ENCODE peak calls at places on chromosomes 6 and 20, in six cellular contexts. One of them, this sample, is unnamed.

GRCh38 chr6:113403966-113404575 is 453.1 kb upstream of the MARCKS start:
- DNase-seq in HT1080: no peak
- DNase-seq in fibroblast of mammary gland: no peak
- DNase-seq in NCI-H2171 treated with DMSO at 0.1 percent for 48 hours: no peak
- DNase-seq in activated CD4-positive, alpha-beta T cell treated with anti-CD3 and anti-CD28 coated beads, Interleukin-2, amount 50 U/mL, for 1 hour: no peak
- DNase-seq in occipital lobe: no peak
- DNase-seq in this sample: peak

GRCh38 chr20:2746636-2747265 is 53.7 kb downstream of the CPXM1 start:
- DNase-seq in HT1080: no peak
- DNase-seq in fibroblast of mammary gland: no peak
- DNase-seq in NCI-H2171 treated with DMSO at 0.1 percent for 48 hours: no peak
- DNase-seq in activated CD4-positive, alpha-beta T cell treated with anti-CD3 and anti-CD28 coated beads, Interleukin-2, amount 50 U/mL, for 1 hour: no peak
- DNase-seq in occipital lobe: no peak
- DNase-seq in this sample: no peak

GRCh38 chr6:55014321-55015088 is 159.8 kb upstream of the HCRTR2 start:
- DNase-seq in HT1080: peak
- DNase-seq in fibroblast of mammary gland: no peak
- DNase-seq in NCI-H2171 treated with DMSO at 0.1 percent for 48 hours: no peak
- DNase-seq in activated CD4-positive, alpha-beta T cell treated with anti-CD3 and anti-CD28 coated beads, Interleukin-2, amount 50 U/mL, for 1 hour: no peak
- DNase-seq in occipital lobe: no peak
- DNase-seq in this sample: peak

GRCh38 chr20:50191566-50192363 is 1.1 kb downstream of the CEBPB start:
- DNase-seq in HT1080: no peak
- DNase-seq in fibroblast of mammary gland: no peak
- DNase-seq in NCI-H2171 treated with DMSO at 0.1 percent for 48 hours: peak
- DNase-seq in activated CD4-positive, alpha-beta T cell treated with anti-CD3 and anti-CD28 coated beads, Interleukin-2, amount 50 U/mL, for 1 hour: peak
- DNase-seq in occipital lobe: peak
- DNase-seq in this sample: peak

GRCh38 chr20:6837730-6838129 is 70.2 kb downstream of the BMP2 start:
- DNase-seq in HT1080: no peak
- DNase-seq in fibroblast of mammary gland: no peak
- DNase-seq in NCI-H2171 treated with DMSO at 0.1 percent for 48 hours: no peak
- DNase-seq in activated CD4-positive, alpha-beta T cell treated with anti-CD3 and anti-CD28 coated beads, Interleukin-2, amount 50 U/mL, for 1 hour: no peak
- DNase-seq in occipital lobe: no peak
- DNase-seq in this sample: no peak

GRCh38 chr6:38185244-38185643 is 365.7 kb downstream of the ZFAND3 start:
- DNase-seq in HT1080: no peak
- DNase-seq in fibroblast of mammary gland: no peak
- DNase-seq in NCI-H2171 treated with DMSO at 0.1 percent for 48 hours: no peak
- DNase-seq in activated CD4-positive, alpha-beta T cell treated with anti-CD3 and anti-CD28 coated beads, Interleukin-2, amount 50 U/mL, for 1 hour: no peak
- DNase-seq in occipital lobe: no peak
- DNase-seq in this sample: no peak

GRCh38 chr20:13034115-13034514 is 25.3 kb downstream of the SPTLC3 start:
- DNase-seq in HT1080: no peak
- DNase-seq in fibroblast of mammary gland: no peak
- DNase-seq in NCI-H2171 treated with DMSO at 0.1 percent for 48 hours: no peak
- DNase-seq in activated CD4-positive, alpha-beta T cell treated with anti-CD3 and anti-CD28 coated beads, Interleukin-2, amount 50 U/mL, for 1 hour: no peak
- DNase-seq in occipital lobe: no peak
- DNase-seq in this sample: no peak

GRCh38 chr20:23298926-23299672 is 51.5 kb upstream of the NXT1 start:
- DNase-seq in HT1080: no peak
- DNase-seq in fibroblast of mammary gland: peak
- DNase-seq in NCI-H2171 treated with DMSO at 0.1 percent for 48 hours: no peak
- DNase-seq in activated CD4-positive, alpha-beta T cell treated with anti-CD3 and anti-CD28 coated beads, Interleukin-2, amount 50 U/mL, for 1 hour: no peak
- DNase-seq in occipital lobe: no peak
- DNase-seq in this sample: peak

GRCh38 chr6:112145080-112145573 is 57.7 kb downstream of the FAM229B start:
- DNase-seq in HT1080: no peak
- DNase-seq in fibroblast of mammary gland: no peak
- DNase-seq in NCI-H2171 treated with DMSO at 0.1 percent for 48 hours: peak
- DNase-seq in activated CD4-positive, alpha-beta T cell treated with anti-CD3 and anti-CD28 coated beads, Interleukin-2, amount 50 U/mL, for 1 hour: no peak
- DNase-seq in occipital lobe: no peak
- DNase-seq in this sample: no peak

GRCh38 chr6:137728386-137729349 is 138.4 kb upstream of the TNFAIP3 start:
- DNase-seq in HT1080: peak
- DNase-seq in fibroblast of mammary gland: peak
- DNase-seq in NCI-H2171 treated with DMSO at 0.1 percent for 48 hours: no peak
- DNase-seq in activated CD4-positive, alpha-beta T cell treated with anti-CD3 and anti-CD28 coated beads, Interleukin-2, amount 50 U/mL, for 1 hour: no peak
- DNase-seq in occipital lobe: no peak
- DNase-seq in this sample: peak

GRCh38 chr6:157217198-157217893 is 106.0 kb downstream of the TMEM242 start:
- DNase-seq in HT1080: no peak
- DNase-seq in fibroblast of mammary gland: no peak
- DNase-seq in NCI-H2171 treated with DMSO at 0.1 percent for 48 hours: no peak
- DNase-seq in activated CD4-positive, alpha-beta T cell treated with anti-CD3 and anti-CD28 coated beads, Interleukin-2, amount 50 U/mL, for 1 hour: no peak
- DNase-seq in occipital lobe: no peak
- DNase-seq in this sample: no peak

GRCh38 chr20:50331469-50332251 is 141.0 kb downstream of the CEBPB start:
- DNase-seq in HT1080: no peak
- DNase-seq in fibroblast of mammary gland: no peak
- DNase-seq in NCI-H2171 treated with DMSO at 0.1 percent for 48 hours: no peak
- DNase-seq in activated CD4-positive, alpha-beta T cell treated with anti-CD3 and anti-CD28 coated beads, Interleukin-2, amount 50 U/mL, for 1 hour: no peak
- DNase-seq in occipital lobe: no peak
- DNase-seq in this sample: no peak

GRCh38 chr6:125612400-125612846 is 137.0 kb upstream of the HEY2 start:
- DNase-seq in HT1080: no peak
- DNase-seq in fibroblast of mammary gland: no peak
- DNase-seq in NCI-H2171 treated with DMSO at 0.1 percent for 48 hours: no peak
- DNase-seq in activated CD4-positive, alpha-beta T cell treated with anti-CD3 and anti-CD28 coated beads, Interleukin-2, amount 50 U/mL, for 1 hour: no peak
- DNase-seq in occipital lobe: no peak
- DNase-seq in this sample: peak

GRCh38 chr6:28794175-28795002 is 129.4 kb downstream of the TRIM27 start:
- DNase-seq in HT1080: no peak
- DNase-seq in fibroblast of mammary gland: peak
- DNase-seq in NCI-H2171 treated with DMSO at 0.1 percent for 48 hours: no peak
- DNase-seq in activated CD4-positive, alpha-beta T cell treated with anti-CD3 and anti-CD28 coated beads, Interleukin-2, amount 50 U/mL, for 1 hour: no peak
- DNase-seq in occipital lobe: no peak
- DNase-seq in this sample: peak

GRCh38 chr20:21433329-21433890 is 36.1 kb upstream of the NKX2-4 start:
- DNase-seq in HT1080: peak
- DNase-seq in fibroblast of mammary gland: peak
- DNase-seq in NCI-H2171 treated with DMSO at 0.1 percent for 48 hours: no peak
- DNase-seq in activated CD4-positive, alpha-beta T cell treated with anti-CD3 and anti-CD28 coated beads, Interleukin-2, amount 50 U/mL, for 1 hour: no peak
- DNase-seq in occipital lobe: no peak
- DNase-seq in this sample: peak

GRCh38 chr6:108630050-108630714 is 69.5 kb downstream of the FOXO3 start:
- DNase-seq in HT1080: no peak
- DNase-seq in fibroblast of mammary gland: no peak
- DNase-seq in NCI-H2171 treated with DMSO at 0.1 percent for 48 hours: no peak
- DNase-seq in activated CD4-positive, alpha-beta T cell treated with anti-CD3 and anti-CD28 coated beads, Interleukin-2, amount 50 U/mL, for 1 hour: no peak
- DNase-seq in occipital lobe: no peak
- DNase-seq in this sample: no peak

GRCh38 chr6:107443066-107443903 is 16.1 kb downstream of the PDSS2 start:
- DNase-seq in HT1080: peak
- DNase-seq in fibroblast of mammary gland: peak
- DNase-seq in NCI-H2171 treated with DMSO at 0.1 percent for 48 hours: no peak
- DNase-seq in activated CD4-positive, alpha-beta T cell treated with anti-CD3 and anti-CD28 coated beads, Interleukin-2, amount 50 U/mL, for 1 hour: no peak
- DNase-seq in occipital lobe: no peak
- DNase-seq in this sample: no peak

GRCh38 chr6:108127826-108128225 is 38.0 kb upstream of the NR2E1 start:
- DNase-seq in HT1080: no peak
- DNase-seq in fibroblast of mammary gland: peak
- DNase-seq in NCI-H2171 treated with DMSO at 0.1 percent for 48 hours: no peak
- DNase-seq in activated CD4-positive, alpha-beta T cell treated with anti-CD3 and anti-CD28 coated beads, Interleukin-2, amount 50 U/mL, for 1 hour: no peak
- DNase-seq in occipital lobe: no peak
- DNase-seq in this sample: peak